ENCODE peak calls at places on chromosome 15, in six cellular contexts. Q is tibial artery, L is lower leg skin, B is neural crest cell, V is upper lobe of right lung, K is kidney. A is an unnamed sample.

GRCh38 chr15:97961067-97961954 is 808 bp downstream of the ARRDC4 start:
- DNase-seq in Q (peak), L (peak), B (no peak), V (peak), K (peak), A (peak)

GRCh38 chr15:97023131-97023844 is 692.8 kb downstream of the NR2F2 start:
- DNase-seq in Q (no peak), L (no peak), B (no peak), V (no peak), K (no peak), A (no peak)

GRCh38 chr15:57353317-57353804 is 22.9 kb upstream of the CGNL1 start:
- DNase-seq in Q (no peak), L (no peak), B (no peak), V (no peak), K (no peak), A (no peak)

GRCh38 chr15:77187751-77188464 is 117.0 kb upstream of the TSPAN3 start:
- DNase-seq in Q (no peak), L (no peak), B (no peak), V (no peak), K (no peak), A (no peak)

GRCh38 chr15:68316061-68316804 is 38.7 kb downstream of the FEM1B start:
- DNase-seq in Q (peak), L (peak), B (peak), V (peak), K (peak), A (no peak)

GRCh38 chr15:39591141-39591895 is 10.4 kb downstream of the THBS1 start:
- DNase-seq in Q (no peak), L (no peak), B (no peak), V (no peak), K (no peak), A (no peak)

GRCh38 chr15:65638107-65638506 is 16.4 kb downstream of the SLC24A1 start:
- DNase-seq in Q (no peak), L (no peak), B (no peak), V (no peak), K (no peak), A (no peak)

GRCh38 chr15:24075420-24076089 is 388.4 kb upstream of the NDN start:
- DNase-seq in Q (no peak), L (no peak), B (no peak), V (no peak), K (no peak), A (no peak)

GRCh38 chr15:66654718-66655375 is 47.2 kb upstream of the SMAD6 start:
- DNase-seq in Q (no peak), L (no peak), B (no peak), V (no peak), K (peak), A (no peak)

GRCh38 chr15:83066761-83067637 is at the start of gene BTBD1:
- DNase-seq in Q (peak), L (peak), B (peak), V (peak), K (peak), A (peak)
- TF ChIP-seq CTCF in Q (no peak), L (no peak), B (peak), V (peak), K (peak), A (no peak)

GRCh38 chr15:43268111-43269105 is 1.7 kb upstream of the TGM5 start:
- DNase-seq in Q (no peak), L (peak), B (no peak), V (no peak), K (no peak), A (no peak)
- TF ChIP-seq CTCF in Q (peak), L (no peak), B (no peak), V (peak), K (no peak), A (no peak)

DNA sequence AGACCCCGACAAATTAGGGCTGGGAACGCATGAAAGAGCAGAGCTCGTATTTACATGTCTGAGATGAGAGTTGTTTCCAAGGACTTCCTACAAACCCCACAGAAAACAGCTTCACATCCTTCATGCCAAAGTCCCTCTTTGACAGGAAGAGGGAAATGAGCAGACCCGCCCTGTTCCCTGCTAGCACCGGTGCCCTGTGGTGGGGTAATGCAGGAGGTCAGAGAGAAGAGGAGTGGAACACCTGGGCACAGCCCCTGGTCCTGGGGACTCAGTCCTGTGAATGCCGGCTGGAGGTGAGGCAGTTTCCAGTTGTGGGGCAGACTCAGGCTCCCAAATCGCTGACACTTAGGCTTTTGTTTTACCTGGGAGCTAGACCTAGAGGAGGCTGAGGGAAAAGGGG is 4.0 kb downstream of the PLA2G4D start:
- DNase-seq in Q (no peak), L (peak), B (no peak), V (no peak), K (no peak), A (no peak)
- TF ChIP-seq CTCF in Q (no peak), L (no peak), B (no peak), V (no peak), K (no peak), A (no peak)

GRCh38 chr15:59622289-59622688 is 10.7 kb downstream of the GCNT3 start:
- DNase-seq in Q (no peak), L (no peak), B (peak), V (no peak), K (no peak), A (no peak)
- TF ChIP-seq CTCF in Q (no peak), L (no peak), B (peak), V (peak), K (no peak), A (no peak)

A was measured in mesothelial cell of epicardium.